ENCODE peak calls at places on chromosomes 11 and 22, in eight cellular contexts. One of them, this sample, is unnamed.

GRCh38 chr22:49137216-49137840 is 690.3 kb downstream of the BRD1 start:
- DNase-seq in activated CD4-positive, CD25-positive, alpha-beta regulatory T cell: no peak
- DNase-seq in HT-29: no peak
- DNase-seq in left cardiac atrium: no peak
- DNase-seq in NCI-H146: peak
- DNase-seq in stimulated activated CD4-positive, alpha-beta T cell treated with anti-CD3 and anti-CD28 coated beads, TNF-alpha, amount 100 ng/mL, for 4 hours: no peak
- DNase-seq in astrocyte of the cerebellum: no peak
- DNase-seq in mesenteric fat pad: peak
- DNase-seq in this sample: peak

GRCh38 chr11:28767574-28767973 is 659.4 kb downstream of the METTL15 start:
- DNase-seq in activated CD4-positive, CD25-positive, alpha-beta regulatory T cell: no peak
- DNase-seq in HT-29: no peak
- DNase-seq in left cardiac atrium: no peak
- DNase-seq in NCI-H146: no peak
- DNase-seq in stimulated activated CD4-positive, alpha-beta T cell treated with anti-CD3 and anti-CD28 coated beads, TNF-alpha, amount 100 ng/mL, for 4 hours: no peak
- DNase-seq in astrocyte of the cerebellum: no peak
- DNase-seq in mesenteric fat pad: no peak
- DNase-seq in this sample: no peak

GRCh38 chr11:108562746-108563581 is 30.6 kb downstream of the EXPH5 start:
- DNase-seq in activated CD4-positive, CD25-positive, alpha-beta regulatory T cell: no peak
- DNase-seq in HT-29: no peak
- DNase-seq in left cardiac atrium: no peak
- DNase-seq in NCI-H146: no peak
- DNase-seq in stimulated activated CD4-positive, alpha-beta T cell treated with anti-CD3 and anti-CD28 coated beads, TNF-alpha, amount 100 ng/mL, for 4 hours: no peak
- DNase-seq in astrocyte of the cerebellum: no peak
- DNase-seq in mesenteric fat pad: no peak
- DNase-seq in this sample: no peak

GRCh38 chr11:18721576-18722292 is 4.3 kb downstream of the IGSF22 start:
- DNase-seq in activated CD4-positive, CD25-positive, alpha-beta regulatory T cell: peak
- DNase-seq in HT-29: peak
- DNase-seq in left cardiac atrium: no peak
- DNase-seq in NCI-H146: peak
- DNase-seq in stimulated activated CD4-positive, alpha-beta T cell treated with anti-CD3 and anti-CD28 coated beads, TNF-alpha, amount 100 ng/mL, for 4 hours: peak
- DNase-seq in astrocyte of the cerebellum: no peak
- DNase-seq in mesenteric fat pad: no peak
- DNase-seq in this sample: no peak

GRCh38 chr11:129291556-129291955 is 84.1 kb upstream of the BARX2 start:
- DNase-seq in activated CD4-positive, CD25-positive, alpha-beta regulatory T cell: no peak
- DNase-seq in HT-29: no peak
- DNase-seq in left cardiac atrium: no peak
- DNase-seq in NCI-H146: no peak
- DNase-seq in stimulated activated CD4-positive, alpha-beta T cell treated with anti-CD3 and anti-CD28 coated beads, TNF-alpha, amount 100 ng/mL, for 4 hours: no peak
- DNase-seq in astrocyte of the cerebellum: no peak
- DNase-seq in mesenteric fat pad: no peak
- DNase-seq in this sample: no peak

GRCh38 chr11:4134844-4135243 is 40.2 kb downstream of the RRM1 start:
- DNase-seq in activated CD4-positive, CD25-positive, alpha-beta regulatory T cell: no peak
- DNase-seq in HT-29: peak
- DNase-seq in left cardiac atrium: no peak
- DNase-seq in NCI-H146: no peak
- DNase-seq in stimulated activated CD4-positive, alpha-beta T cell treated with anti-CD3 and anti-CD28 coated beads, TNF-alpha, amount 100 ng/mL, for 4 hours: no peak
- DNase-seq in astrocyte of the cerebellum: peak
- DNase-seq in mesenteric fat pad: no peak
- DNase-seq in this sample: no peak

GRCh38 chr22:17772249-17772962 is 1.9 kb downstream of the BID start:
- DNase-seq in activated CD4-positive, CD25-positive, alpha-beta regulatory T cell: no peak
- DNase-seq in HT-29: no peak
- DNase-seq in left cardiac atrium: no peak
- DNase-seq in NCI-H146: no peak
- DNase-seq in stimulated activated CD4-positive, alpha-beta T cell treated with anti-CD3 and anti-CD28 coated beads, TNF-alpha, amount 100 ng/mL, for 4 hours: no peak
- DNase-seq in astrocyte of the cerebellum: no peak
- DNase-seq in mesenteric fat pad: no peak
- DNase-seq in this sample: no peak

GRCh38 chr22:46501701-46502100 is 35.7 kb downstream of the CELSR1 start:
- DNase-seq in activated CD4-positive, CD25-positive, alpha-beta regulatory T cell: no peak
- DNase-seq in HT-29: no peak
- DNase-seq in left cardiac atrium: no peak
- DNase-seq in NCI-H146: no peak
- DNase-seq in stimulated activated CD4-positive, alpha-beta T cell treated with anti-CD3 and anti-CD28 coated beads, TNF-alpha, amount 100 ng/mL, for 4 hours: no peak
- DNase-seq in astrocyte of the cerebellum: peak
- DNase-seq in mesenteric fat pad: no peak
- DNase-seq in this sample: no peak

GRCh38 chr22:21657361-21658118 is 8.3 kb upstream of the PPIL2 start:
- DNase-seq in activated CD4-positive, CD25-positive, alpha-beta regulatory T cell: peak
- DNase-seq in HT-29: peak
- DNase-seq in left cardiac atrium: peak
- DNase-seq in NCI-H146: peak
- DNase-seq in stimulated activated CD4-positive, alpha-beta T cell treated with anti-CD3 and anti-CD28 coated beads, TNF-alpha, amount 100 ng/mL, for 4 hours: peak
- DNase-seq in astrocyte of the cerebellum: no peak
- DNase-seq in mesenteric fat pad: no peak
- DNase-seq in this sample: peak

GRCh38 chr11:126993599-126993998 is 7.0 kb downstream of the KIRREL3 start:
- DNase-seq in activated CD4-positive, CD25-positive, alpha-beta regulatory T cell: no peak
- DNase-seq in HT-29: no peak
- DNase-seq in left cardiac atrium: no peak
- DNase-seq in NCI-H146: no peak
- DNase-seq in stimulated activated CD4-positive, alpha-beta T cell treated with anti-CD3 and anti-CD28 coated beads, TNF-alpha, amount 100 ng/mL, for 4 hours: no peak
- DNase-seq in astrocyte of the cerebellum: no peak
- DNase-seq in mesenteric fat pad: no peak
- DNase-seq in this sample: no peak

GRCh38 chr22:20542736-20543135 is 35.3 kb downstream of the MED15 start:
- DNase-seq in activated CD4-positive, CD25-positive, alpha-beta regulatory T cell: no peak
- DNase-seq in HT-29: no peak
- DNase-seq in left cardiac atrium: no peak
- DNase-seq in NCI-H146: no peak
- DNase-seq in stimulated activated CD4-positive, alpha-beta T cell treated with anti-CD3 and anti-CD28 coated beads, TNF-alpha, amount 100 ng/mL, for 4 hours: no peak
- DNase-seq in astrocyte of the cerebellum: no peak
- DNase-seq in mesenteric fat pad: no peak
- DNase-seq in this sample: no peak

GRCh38 chr11:65189191-65189590 is 7.5 kb downstream of the CAPN1 start:
- DNase-seq in activated CD4-positive, CD25-positive, alpha-beta regulatory T cell: no peak
- DNase-seq in HT-29: no peak
- DNase-seq in left cardiac atrium: no peak
- DNase-seq in NCI-H146: no peak
- DNase-seq in stimulated activated CD4-positive, alpha-beta T cell treated with anti-CD3 and anti-CD28 coated beads, TNF-alpha, amount 100 ng/mL, for 4 hours: no peak
- DNase-seq in astrocyte of the cerebellum: no peak
- DNase-seq in mesenteric fat pad: peak
- DNase-seq in this sample: no peak

GRCh38 chr11:12901874-12902481 is 107.1 kb upstream of the RASSF10 start:
- DNase-seq in activated CD4-positive, CD25-positive, alpha-beta regulatory T cell: no peak
- DNase-seq in HT-29: no peak
- DNase-seq in left cardiac atrium: no peak
- DNase-seq in NCI-H146: no peak
- DNase-seq in stimulated activated CD4-positive, alpha-beta T cell treated with anti-CD3 and anti-CD28 coated beads, TNF-alpha, amount 100 ng/mL, for 4 hours: no peak
- DNase-seq in astrocyte of the cerebellum: no peak
- DNase-seq in mesenteric fat pad: no peak
- DNase-seq in this sample: no peak

GRCh38 chr11:106533046-106533445 is 455.6 kb downstream of the AASDHPPT start:
- DNase-seq in activated CD4-positive, CD25-positive, alpha-beta regulatory T cell: no peak
- DNase-seq in HT-29: no peak
- DNase-seq in left cardiac atrium: no peak
- DNase-seq in NCI-H146: no peak
- DNase-seq in stimulated activated CD4-positive, alpha-beta T cell treated with anti-CD3 and anti-CD28 coated beads, TNF-alpha, amount 100 ng/mL, for 4 hours: no peak
- DNase-seq in astrocyte of the cerebellum: no peak
- DNase-seq in mesenteric fat pad: no peak
- DNase-seq in this sample: no peak

GRCh38 chr11:64058494-64058893 is 22.8 kb downstream of the FLRT1 start:
- DNase-seq in activated CD4-positive, CD25-positive, alpha-beta regulatory T cell: no peak
- DNase-seq in HT-29: no peak
- DNase-seq in left cardiac atrium: peak
- DNase-seq in NCI-H146: no peak
- DNase-seq in stimulated activated CD4-positive, alpha-beta T cell treated with anti-CD3 and anti-CD28 coated beads, TNF-alpha, amount 100 ng/mL, for 4 hours: no peak
- DNase-seq in astrocyte of the cerebellum: no peak
- DNase-seq in mesenteric fat pad: no peak
- DNase-seq in this sample: peak

GRCh38 chr11:5364214-5364613 is 12.9 kb downstream of the OR51B6 start:
- DNase-seq in activated CD4-positive, CD25-positive, alpha-beta regulatory T cell: no peak
- DNase-seq in HT-29: no peak
- DNase-seq in left cardiac atrium: no peak
- DNase-seq in NCI-H146: no peak
- DNase-seq in stimulated activated CD4-positive, alpha-beta T cell treated with anti-CD3 and anti-CD28 coated beads, TNF-alpha, amount 100 ng/mL, for 4 hours: no peak
- DNase-seq in astrocyte of the cerebellum: peak
- DNase-seq in mesenteric fat pad: no peak
- DNase-seq in this sample: no peak

GRCh38 chr11:18791175-18792065 is at the start of gene PTPN5:
- DNase-seq in activated CD4-positive, CD25-positive, alpha-beta regulatory T cell: no peak
- DNase-seq in HT-29: no peak
- DNase-seq in left cardiac atrium: no peak
- DNase-seq in NCI-H146: peak
- DNase-seq in stimulated activated CD4-positive, alpha-beta T cell treated with anti-CD3 and anti-CD28 coated beads, TNF-alpha, amount 100 ng/mL, for 4 hours: no peak
- DNase-seq in astrocyte of the cerebellum: no peak
- DNase-seq in mesenteric fat pad: no peak
- DNase-seq in this sample: no peak

GRCh38 chr11:88312665-88313064 is 24.9 kb downstream of the CTSC start:
- DNase-seq in activated CD4-positive, CD25-positive, alpha-beta regulatory T cell: no peak
- DNase-seq in HT-29: no peak
- DNase-seq in left cardiac atrium: no peak
- DNase-seq in NCI-H146: no peak
- DNase-seq in stimulated activated CD4-positive, alpha-beta T cell treated with anti-CD3 and anti-CD28 coated beads, TNF-alpha, amount 100 ng/mL, for 4 hours: no peak
- DNase-seq in astrocyte of the cerebellum: peak
- DNase-seq in mesenteric fat pad: no peak
- DNase-seq in this sample: no peak